ENCODE peak calls at places on chromosomes 2 and 18, in ten cellular contexts. H is stomach; N is foreskin fibroblast; D is MM.1S; K is colonic mucosa; P is CD8-positive, alpha-beta T cell; G is fibroblast of lung; X is dorsolateral prefrontal cortex; U is left ventricle myocardium inferior; O is neuronal stem cell. T is an unnamed sample.
A peak's percentile ranks its signal among the peaks of the same experiment; 100 is the strongest.

GRCh38 chr18:54828290-54828871 is at the start of gene RAB27B:
- DNase-seq in H (peak; percentile 88), N (peak; percentile 87), D (peak; percentile 58), K (peak; percentile 92), P (peak; percentile 15), G (peak; percentile 94), X (peak; percentile 44), U (peak; percentile 33), O (peak; percentile 76), T (peak; percentile 56)

GRCh38 chr2:147173186-147173575 is 671.6 kb upstream of the ACVR2A start:
- DNase-seq in H (no peak), N (peak; percentile 70), D (no peak), K (no peak), P (no peak), G (peak; percentile 66), X (no peak), U (no peak), O (no peak), T (no peak)

GRCh38 chr2:86026744-86027065 is 79.0 kb downstream of the POLR1A start:
- DNase-seq in H (no peak), N (no peak), D (no peak), K (no peak), P (no peak), G (no peak), X (no peak), U (no peak), O (no peak), T (no peak)

GRCh38 chr2:96865654-96866053 is 4.2 kb downstream of the SEMA4C start:
- DNase-seq in H (no peak), N (no peak), D (no peak), K (no peak), P (no peak), G (no peak), X (no peak), U (no peak), O (no peak), T (no peak)

GRCh38 chr18:22210331-22210754 is 41.0 kb downstream of the GATA6 start:
- DNase-seq in H (no peak), N (peak; percentile 11), D (no peak), K (no peak), P (no peak), G (peak; percentile 83), X (no peak), U (no peak), O (no peak), T (no peak)

GRCh38 chr2:43018179-43019024 is 208.0 kb downstream of the ZFP36L2 start:
- DNase-seq in H (peak; percentile 72), N (peak; percentile 94), D (no peak), K (peak; percentile 74), P (no peak), G (peak; percentile 58), X (no peak), U (peak; percentile 87), O (no peak), T (no peak)

GRCh38 chr2:46871976-46872381 is 43.6 kb downstream of the MCFD2 start:
- DNase-seq in H (no peak), N (peak; percentile 49), D (no peak), K (no peak), P (no peak), G (peak; percentile 57), X (no peak), U (no peak), O (no peak), T (no peak)

GRCh38 chr2:178764097-178764496 is 43.1 kb downstream of the TTN start:
- DNase-seq in H (no peak), N (peak; percentile 17), D (no peak), K (no peak), P (no peak), G (peak; percentile 21), X (no peak), U (no peak), O (no peak), T (no peak)

GRCh38 chr2:201891676-201892075 is 85.3 kb downstream of the CDK15 start:
- DNase-seq in H (no peak), N (no peak), D (no peak), K (no peak), P (no peak), G (no peak), X (no peak), U (no peak), O (no peak), T (no peak)

GRCh38 chr2:201890447-201890846 is 84.1 kb downstream of the CDK15 start:
- DNase-seq in H (no peak), N (peak; percentile 64), D (no peak), K (no peak), P (no peak), G (peak; percentile 28), X (no peak), U (no peak), O (no peak), T (no peak)

GRCh38 chr2:201888476-201888875 is 82.1 kb downstream of the CDK15 start:
- DNase-seq in H (no peak), N (no peak), D (no peak), K (no peak), P (no peak), G (peak; percentile 45), X (no peak), U (no peak), O (peak; percentile 45), T (no peak)

GRCh38 chr2:201886504-201886903 is 80.2 kb downstream of the CDK15 start:
- DNase-seq in H (no peak), N (peak; percentile 80), D (no peak), K (no peak), P (no peak), G (peak; percentile 72), X (no peak), U (no peak), O (no peak), T (peak; percentile 31)

GRCh38 chr2:201887851-201888451 is 81.6 kb downstream of the CDK15 start:
- DNase-seq in H (no peak), N (no peak), D (no peak), K (no peak), P (no peak), G (peak; percentile 6), X (no peak), U (no peak), O (peak; percentile 56), T (no peak)
- H3K4me3 ChIP-seq in H (peak overlapping the region; percentile 5), N (peak overlapping the region; percentile 7), D (no peak overlapping the region), K (no peak overlapping the region), P (no peak overlapping the region), G (peak overlapping the region; percentile 15), X (peak overlapping the region; percentile 28), U (peak overlapping the region; percentile 51), O (no peak overlapping the region), T (no peak overlapping the region)

GRCh38 chr2:69789762-69790600 is 39.5 kb upstream of the GMCL1 start:
- DNase-seq in H (no peak), N (no peak), D (no peak), K (no peak), P (no peak), G (peak; percentile 66), X (no peak), U (no peak), O (no peak), T (no peak)
- H3K4me3 ChIP-seq in H (no peak overlapping the region), N (no peak overlapping the region), D (no peak overlapping the region), K (no peak overlapping the region), P (no peak overlapping the region), G (no peak overlapping the region), X (peak overlapping the region; percentile 27), U (peak overlapping the region; percentile 16), O (no peak overlapping the region), T (no peak overlapping the region)

DNA sequence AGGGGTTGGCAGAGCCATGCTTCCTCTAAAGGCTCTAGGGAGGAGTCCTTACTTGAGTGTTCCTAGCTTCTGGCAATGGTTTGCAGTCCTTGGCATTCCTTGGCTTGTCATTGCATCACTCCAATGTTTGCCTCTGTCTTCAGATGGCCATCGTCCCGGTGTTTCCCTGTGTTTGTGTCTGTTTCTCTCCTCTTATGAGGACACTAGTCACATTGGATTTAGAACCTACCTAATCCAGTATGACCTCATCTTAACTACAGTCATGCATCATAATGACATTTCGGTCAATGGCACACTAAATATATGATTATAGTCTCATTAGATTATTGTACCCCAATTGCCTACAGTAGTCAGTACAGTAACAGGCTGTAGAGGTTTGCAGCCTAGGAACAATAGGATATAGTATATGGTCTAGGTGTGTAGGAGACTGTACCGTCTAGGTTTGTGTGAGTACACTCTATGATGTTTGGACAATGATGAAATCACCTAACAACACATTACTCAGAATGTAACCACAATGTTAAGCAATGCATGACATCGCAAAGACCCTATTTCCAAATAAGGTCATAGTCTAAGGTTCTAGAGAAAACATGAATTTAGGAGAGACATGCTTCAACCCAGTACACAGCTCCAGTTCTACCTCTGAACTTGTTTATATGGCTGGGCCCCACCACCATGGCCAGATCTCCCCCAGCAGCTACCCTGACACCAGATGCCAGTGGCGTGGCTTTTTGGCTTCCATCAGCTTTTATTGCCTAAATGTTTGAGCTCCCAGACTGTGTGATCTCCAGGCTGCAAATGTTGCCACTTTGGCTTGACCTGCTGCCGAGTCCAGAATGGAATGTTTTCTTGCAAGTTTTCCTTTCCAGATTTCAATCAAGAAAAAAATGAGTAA is 22.1 kb downstream of the SRD5A2 start:
- DNase-seq in H (no peak), N (peak; percentile 88), D (no peak), K (no peak), P (no peak), G (peak; percentile 11), X (no peak), U (no peak), O (no peak), T (peak; percentile 11)
- H3K4me3 ChIP-seq in H (no peak overlapping the region), N (no peak overlapping the region), D (no peak overlapping the region), K (no peak overlapping the region), P (no peak overlapping the region), G (no peak overlapping the region), X (no peak overlapping the region), U (no peak overlapping the region), O (no peak overlapping the region), T (no peak overlapping the region)

GRCh38 chr2:74841663-74842062 is 7.7 kb downstream of the HK2 start:
- DNase-seq in H (no peak), N (no peak), D (no peak), K (no peak), P (no peak), G (no peak), X (no peak), U (peak; percentile 64), O (no peak), T (no peak)

GRCh38 chr2:74845217-74845751 is 11.4 kb downstream of the HK2 start:
- DNase-seq in H (peak; percentile 93), N (peak; percentile 97), D (no peak), K (peak; percentile 90), P (no peak), G (peak; percentile 93), X (peak; percentile 4), U (peak; percentile 69), O (no peak), T (peak; percentile 78)

GRCh38 chr2:74845991-74846390 is 12.1 kb downstream of the HK2 start:
- DNase-seq in H (no peak), N (peak; percentile 45), D (no peak), K (no peak), P (no peak), G (peak; percentile 38), X (no peak), U (no peak), O (no peak), T (no peak)

GRCh38 chr2:74844752-74845151 is 10.8 kb downstream of the HK2 start:
- DNase-seq in H (no peak), N (no peak), D (no peak), K (no peak), P (no peak), G (no peak), X (no peak), U (no peak), O (no peak), T (no peak)

DNA sequence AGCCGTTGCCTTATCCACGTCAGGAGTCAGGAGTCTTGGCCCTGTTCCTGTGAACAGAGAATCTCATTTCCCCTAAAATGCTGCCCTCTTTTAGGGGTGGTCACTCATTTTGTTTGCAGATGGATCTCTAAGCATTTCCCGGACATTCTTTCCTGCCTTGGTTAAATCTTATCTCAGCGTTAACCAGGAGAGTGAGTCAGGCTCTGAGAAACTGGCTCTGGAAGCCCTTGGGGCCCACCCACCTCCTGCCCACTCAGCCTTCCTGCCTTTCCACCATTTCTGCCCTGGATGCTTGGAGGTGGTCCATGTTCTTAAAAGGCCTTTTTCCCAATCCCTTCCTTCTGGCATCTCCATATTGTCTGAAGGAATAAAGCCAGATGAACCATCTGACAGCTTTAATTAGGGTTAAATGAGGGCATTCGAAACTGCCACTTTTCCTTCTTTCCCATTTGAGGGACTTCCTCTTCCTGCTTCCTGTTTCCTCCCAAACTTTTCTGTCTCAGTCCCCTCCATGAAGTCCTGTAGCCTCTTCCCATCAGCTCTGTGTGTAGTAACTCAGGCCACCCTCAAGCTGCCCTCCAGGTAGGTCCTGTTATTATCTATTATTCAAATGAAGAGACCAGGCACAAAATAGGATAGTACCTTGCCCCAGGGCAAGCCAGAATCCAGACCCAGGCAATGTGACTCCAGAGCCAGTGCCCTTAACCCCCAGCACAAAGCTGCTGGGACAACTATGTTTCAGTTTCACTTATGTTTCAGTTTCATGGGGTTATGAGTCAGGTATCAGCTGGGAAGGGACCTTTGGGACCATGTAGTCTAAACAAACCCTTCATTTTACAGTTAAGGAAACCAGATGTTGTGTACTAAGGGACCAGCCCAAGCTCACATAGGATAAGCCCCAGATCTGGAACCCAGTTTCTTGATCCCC is 9.7 kb downstream of the HK2 start:
- DNase-seq in H (no peak), N (peak; percentile 91), D (peak; percentile 79), K (peak; percentile 67), P (no peak), G (peak; percentile 89), X (no peak), U (no peak), O (no peak), T (no peak)
- H3K4me3 ChIP-seq in H (no peak overlapping the region), N (peak overlapping the region; percentile 22), D (no peak overlapping the region), K (no peak overlapping the region), P (no peak overlapping the region), G (no peak overlapping the region), X (no peak overlapping the region), U (no peak overlapping the region), O (no peak overlapping the region), T (no peak overlapping the region)

T was measured in HFF-Myc.